ENCODE peak calls at places on chromosomes 7 and 10, in six cellular contexts. N is naive B cell; J is nucleus accumbens; S is activated gamma-delta T cell treated with anti-CD3 and anti-CD28 coated beads, Interleukin-2, amount 50 U/mL, for 16 hours; X is activated CD4-positive, alpha-beta T cell treated with anti-CD3 and anti-CD28 coated beads for 24 hours; W is T-helper 2 cell. T is an unnamed sample.

GRCh38 chr7:151410405-151411390 is 860 bp upstream of the WDR86 start:
- DNase-seq in N (no peak), J (no peak), S (no peak), X (no peak), W (no peak), T (no peak)

GRCh38 chr10:44258019-44258418 is 126.9 kb downstream of the CXCL12 start:
- DNase-seq in N (no peak), J (no peak), S (no peak), X (no peak), W (no peak), T (no peak)

GRCh38 chr7:81284576-81284975 is 365.7 kb upstream of the SEMA3C start:
- DNase-seq in N (no peak), J (no peak), S (no peak), X (no peak), W (no peak), T (no peak)

GRCh38 chr10:49688920-49689319 is 9.5 kb downstream of the C10orf53 start:
- DNase-seq in N (no peak), J (no peak), S (no peak), X (no peak), W (no peak), T (no peak)

GRCh38 chr7:100563100-100563564 is 10.6 kb downstream of the SAP25 start:
- DNase-seq in N (no peak), J (no peak), S (no peak), X (no peak), W (no peak), T (no peak)

GRCh38 chr10:126376956-126377355 is 11.3 kb downstream of the ADAM12 start:
- DNase-seq in N (no peak), J (no peak), S (no peak), X (no peak), W (no peak), T (no peak)

GRCh38 chr10:27547482-27547881 is 43.4 kb downstream of the RAB18 start:
- DNase-seq in N (no peak), J (no peak), S (no peak), X (no peak), W (no peak), T (no peak)

GRCh38 chr10:88150338-88150737 is 286.9 kb downstream of the PTEN start:
- DNase-seq in N (no peak), J (no peak), S (no peak), X (no peak), W (no peak), T (no peak)

GRCh38 chr7:75688200-75689136 is 50.3 kb downstream of the HIP1 start:
- DNase-seq in N (peak), J (peak), S (no peak), X (no peak), W (no peak), T (no peak)

GRCh38 chr10:44352316-44353127 is 32.4 kb downstream of the CXCL12 start:
- DNase-seq in N (no peak), J (no peak), S (no peak), X (no peak), W (no peak), T (no peak)

GRCh38 chr10:14439451-14440259 is 108.9 kb upstream of the FRMD4A start:
- DNase-seq in N (no peak), J (no peak), S (no peak), X (no peak), W (no peak), T (no peak)

GRCh38 chr7:40507166-40507565 is 372.4 kb downstream of the SUGCT start:
- DNase-seq in N (no peak), J (no peak), S (no peak), X (no peak), W (peak), T (no peak)

GRCh38 chr10:102904337-102904736 is 13.8 kb upstream of the CNNM2 start:
- DNase-seq in N (no peak), J (no peak), S (no peak), X (no peak), W (no peak), T (no peak)

GRCh38 chr10:100799881-100800280 is 54.5 kb downstream of the PAX2 start:
- DNase-seq in N (no peak), J (no peak), S (no peak), X (no peak), W (no peak), T (no peak)

GRCh38 chr10:116371737-116372136 is 47.5 kb downstream of the CCDC172 start:
- DNase-seq in N (no peak), J (no peak), S (no peak), X (no peak), W (no peak), T (no peak)

GRCh38 chr10:48700071-48700470 is 15.4 kb downstream of the WDFY4 start:
- DNase-seq in N (no peak), J (no peak), S (no peak), X (no peak), W (no peak), T (no peak)

GRCh38 chr10:45224219-45224841 is 91.1 kb downstream of the OR13A1 start:
- DNase-seq in N (no peak), J (no peak), S (no peak), X (no peak), W (no peak), T (no peak)

GRCh38 chr7:24199978-24200377 is 84.0 kb upstream of the NPY start:
- DNase-seq in N (no peak), J (no peak), S (no peak), X (no peak), W (peak), T (no peak)

GRCh38 chr10:24556746-24557742 is 166.6 kb downstream of the ARHGAP21 start:
- DNase-seq in N (no peak), J (no peak), S (no peak), X (no peak), W (peak), T (peak)

GRCh38 chr7:112079671-112080070 is 126.5 kb downstream of the DOCK4 start:
- DNase-seq in N (no peak), J (no peak), S (no peak), X (no peak), W (no peak), T (no peak)

GRCh38 chr7:112022128-112022527 is 184.1 kb downstream of the DOCK4 start:
- DNase-seq in N (no peak), J (no peak), S (no peak), X (no peak), W (no peak), T (no peak)

GRCh38 chr10:15863733-15864132 is 3.4 kb upstream of the MINDY3 start:
- DNase-seq in N (no peak), J (no peak), S (no peak), X (no peak), W (no peak), T (no peak)

GRCh38 chr7:55484241-55484640 is 88.1 kb downstream of the VOPP1 start:
- DNase-seq in N (no peak), J (no peak), S (no peak), X (no peak), W (no peak), T (no peak)

GRCh38 chr10:98536551-98536950 is 89.8 kb upstream of the HPS1 start:
- DNase-seq in N (no peak), J (no peak), S (no peak), X (no peak), W (no peak), T (no peak)

GRCh38 chr10:24722676-24723385 is 856 bp downstream of the ARHGAP21 start:
- DNase-seq in N (peak), J (peak), S (peak), X (no peak), W (peak), T (peak)

GRCh38 chr7:23210502-23210901 is 28.7 kb downstream of the NUP42 start:
- DNase-seq in N (no peak), J (no peak), S (no peak), X (no peak), W (no peak), T (no peak)

GRCh38 chr7:12719141-12719919 is 31.9 kb downstream of the ARL4A start:
- DNase-seq in N (no peak), J (no peak), S (no peak), X (no peak), W (no peak), T (no peak)

GRCh38 chr7:142797342-142797798 is 26.6 kb downstream of the PRSS2 start:
- DNase-seq in N (no peak), J (no peak), S (no peak), X (no peak), W (no peak), T (no peak)

T was measured in GM18507.